ENCODE peak calls at places on chromosomes 1 and 21, in eight cellular contexts. One of them, this sample, is unnamed.

GRCh38 chr1:207152792-207153434 is 48.9 kb downstream of the C4BPA start:
- DNase-seq in M059J: peak
- DNase-seq in AG04449: no peak
- DNase-seq in AG09309: no peak
- DNase-seq in stimulated activated CD4-positive, alpha-beta T cell treated with anti-CD3 and anti-CD28 coated beads, Interleukin-1b, Interleukin-23, amount 100 ng/mL, for 4 hours: no peak
- DNase-seq in T follicular helper cell: no peak
- DNase-seq in NCI-H1436: no peak
- DNase-seq in sciatic nerve: no peak
- DNase-seq in this sample: no peak

GRCh38 chr1:238485062-238485905 is 594.6 kb upstream of the ZP4 start:
- DNase-seq in M059J: peak
- DNase-seq in AG04449: no peak
- DNase-seq in AG09309: peak
- DNase-seq in stimulated activated CD4-positive, alpha-beta T cell treated with anti-CD3 and anti-CD28 coated beads, Interleukin-1b, Interleukin-23, amount 100 ng/mL, for 4 hours: no peak
- DNase-seq in T follicular helper cell: no peak
- DNase-seq in NCI-H1436: peak
- DNase-seq in sciatic nerve: no peak
- DNase-seq in this sample: no peak

GRCh38 chr1:181295215-181295614 is 188.1 kb upstream of the CACNA1E start:
- DNase-seq in M059J: no peak
- DNase-seq in AG04449: no peak
- DNase-seq in AG09309: no peak
- DNase-seq in stimulated activated CD4-positive, alpha-beta T cell treated with anti-CD3 and anti-CD28 coated beads, Interleukin-1b, Interleukin-23, amount 100 ng/mL, for 4 hours: no peak
- DNase-seq in T follicular helper cell: no peak
- DNase-seq in NCI-H1436: no peak
- DNase-seq in sciatic nerve: no peak
- DNase-seq in this sample: no peak

GRCh38 chr21:14880922-14881321 is 183.9 kb downstream of the NRIP1 start:
- DNase-seq in M059J: peak
- DNase-seq in AG04449: peak
- DNase-seq in AG09309: peak
- DNase-seq in stimulated activated CD4-positive, alpha-beta T cell treated with anti-CD3 and anti-CD28 coated beads, Interleukin-1b, Interleukin-23, amount 100 ng/mL, for 4 hours: no peak
- DNase-seq in T follicular helper cell: no peak
- DNase-seq in NCI-H1436: no peak
- DNase-seq in sciatic nerve: no peak
- DNase-seq in this sample: no peak

GRCh38 chr1:218887141-218887925 is 286.3 kb upstream of the LYPLAL1 start:
- DNase-seq in M059J: peak
- DNase-seq in AG04449: no peak
- DNase-seq in AG09309: no peak
- DNase-seq in stimulated activated CD4-positive, alpha-beta T cell treated with anti-CD3 and anti-CD28 coated beads, Interleukin-1b, Interleukin-23, amount 100 ng/mL, for 4 hours: no peak
- DNase-seq in T follicular helper cell: no peak
- DNase-seq in NCI-H1436: no peak
- DNase-seq in sciatic nerve: no peak
- DNase-seq in this sample: no peak

GRCh38 chr1:207079706-207080246 is 8.9 kb upstream of the C4BPB start:
- DNase-seq in M059J: peak
- DNase-seq in AG04449: no peak
- DNase-seq in AG09309: no peak
- DNase-seq in stimulated activated CD4-positive, alpha-beta T cell treated with anti-CD3 and anti-CD28 coated beads, Interleukin-1b, Interleukin-23, amount 100 ng/mL, for 4 hours: no peak
- DNase-seq in T follicular helper cell: no peak
- DNase-seq in NCI-H1436: no peak
- DNase-seq in sciatic nerve: no peak
- DNase-seq in this sample: no peak

GRCh38 chr1:219629481-219629880 is 16.6 kb upstream of the ZC3H11B start:
- DNase-seq in M059J: peak
- DNase-seq in AG04449: no peak
- DNase-seq in AG09309: no peak
- DNase-seq in stimulated activated CD4-positive, alpha-beta T cell treated with anti-CD3 and anti-CD28 coated beads, Interleukin-1b, Interleukin-23, amount 100 ng/mL, for 4 hours: no peak
- DNase-seq in T follicular helper cell: no peak
- DNase-seq in NCI-H1436: no peak
- DNase-seq in sciatic nerve: no peak
- DNase-seq in this sample: no peak

GRCh38 chr1:27345272-27345671 is 3.5 kb downstream of the SYTL1 start:
- DNase-seq in M059J: no peak
- DNase-seq in AG04449: no peak
- DNase-seq in AG09309: no peak
- DNase-seq in stimulated activated CD4-positive, alpha-beta T cell treated with anti-CD3 and anti-CD28 coated beads, Interleukin-1b, Interleukin-23, amount 100 ng/mL, for 4 hours: no peak
- DNase-seq in T follicular helper cell: no peak
- DNase-seq in NCI-H1436: no peak
- DNase-seq in sciatic nerve: no peak
- DNase-seq in this sample: no peak

GRCh38 chr1:64212023-64212422 is 8.6 kb downstream of the UBE2U start:
- DNase-seq in M059J: peak
- DNase-seq in AG04449: peak
- DNase-seq in AG09309: peak
- DNase-seq in stimulated activated CD4-positive, alpha-beta T cell treated with anti-CD3 and anti-CD28 coated beads, Interleukin-1b, Interleukin-23, amount 100 ng/mL, for 4 hours: no peak
- DNase-seq in T follicular helper cell: no peak
- DNase-seq in NCI-H1436: no peak
- DNase-seq in sciatic nerve: no peak
- DNase-seq in this sample: peak

GRCh38 chr1:93598861-93599439 is 82.7 kb downstream of the BCAR3 start:
- DNase-seq in M059J: no peak
- DNase-seq in AG04449: no peak
- DNase-seq in AG09309: no peak
- DNase-seq in stimulated activated CD4-positive, alpha-beta T cell treated with anti-CD3 and anti-CD28 coated beads, Interleukin-1b, Interleukin-23, amount 100 ng/mL, for 4 hours: no peak
- DNase-seq in T follicular helper cell: no peak
- DNase-seq in NCI-H1436: no peak
- DNase-seq in sciatic nerve: no peak
- DNase-seq in this sample: no peak

GRCh38 chr1:227899820-227900449 is 47.8 kb downstream of the WNT9A start:
- DNase-seq in M059J: no peak
- DNase-seq in AG04449: no peak
- DNase-seq in AG09309: no peak
- DNase-seq in stimulated activated CD4-positive, alpha-beta T cell treated with anti-CD3 and anti-CD28 coated beads, Interleukin-1b, Interleukin-23, amount 100 ng/mL, for 4 hours: no peak
- DNase-seq in T follicular helper cell: no peak
- DNase-seq in NCI-H1436: no peak
- DNase-seq in sciatic nerve: peak
- DNase-seq in this sample: no peak